ENCODE peak calls at places on chromosomes 11 and 22, in four cellular contexts. F is heart right ventricle, E is GM23338, Q is MM.1S. U is an unnamed sample.

GRCh38 chr11:77783023-77783422 is 37.5 kb downstream of the RSF1 start:
- DNase-seq in F (no peak), E (no peak), Q (no peak), U (peak)

GRCh38 chr11:1113405-1114201 is 38.9 kb downstream of the MUC2 start:
- DNase-seq in F (no peak), E (peak), Q (no peak), U (no peak)

GRCh38 chr11:92969293-92969633 is 188 bp upstream of the MTNR1B start:
- DNase-seq in F (no peak), E (peak), Q (no peak), U (no peak)

GRCh38 chr11:4830909-4831308 is 9.8 kb downstream of the OR51F2 start:
- DNase-seq in F (no peak), E (no peak), Q (no peak), U (no peak)

GRCh38 chr11:10282121-10282520 is 11.9 kb downstream of the SBF2 start:
- DNase-seq in F (no peak), E (no peak), Q (no peak), U (no peak)

GRCh38 chr11:105641433-105641832 is 31.6 kb downstream of the GRIA4 start:
- DNase-seq in F (no peak), E (no peak), Q (no peak), U (no peak)

GRCh38 chr11:102911758-102912481 is 37.1 kb upstream of the MMP12 start:
- DNase-seq in F (no peak), E (peak), Q (no peak), U (peak)

GRCh38 chr11:102869354-102869753 is 5.4 kb downstream of the MMP12 start:
- DNase-seq in F (no peak), E (no peak), Q (no peak), U (no peak)

GRCh38 chr22:19169002-19169946 is 9.3 kb downstream of the SLC25A1 start:
- DNase-seq in F (no peak), E (no peak), Q (no peak), U (peak)

GRCh38 chr11:4418403-4418802 is 24.9 kb upstream of the TRIM21 start:
- DNase-seq in F (no peak), E (no peak), Q (no peak), U (no peak)

GRCh38 chr11:105821366-105821765 is 200.7 kb downstream of the MSANTD4 start:
- DNase-seq in F (no peak), E (peak), Q (no peak), U (no peak)

GRCh38 chr11:72726266-72727220 is 25.7 kb downstream of the ARAP1 start:
- DNase-seq in F (no peak), E (no peak), Q (no peak), U (no peak)

GRCh38 chr11:110490886-110491285 is 61.1 kb downstream of the FDX1 start:
- DNase-seq in F (no peak), E (no peak), Q (no peak), U (no peak)

GRCh38 chr11:12066799-12067508 is 43.4 kb upstream of the MICAL2 start:
- DNase-seq in F (no peak), E (peak), Q (no peak), U (no peak)

GRCh38 chr11:112734207-112734606 is 227.0 kb upstream of the NCAM1 start:
- DNase-seq in F (peak), E (peak), Q (no peak), U (no peak)

GRCh38 chr11:41826129-41826528 is 366.7 kb upstream of the LRRC4C start:
- DNase-seq in F (no peak), E (no peak), Q (no peak), U (no peak)

GRCh38 chr11:123064268-123064657 is 2.3 kb upstream of the HSPA8 start:
- DNase-seq in F (no peak), E (no peak), Q (no peak), U (no peak)

GRCh38 chr11:64357904-64358535 is 942 bp upstream of the RPS6KA4 start:
- DNase-seq in F (no peak), E (no peak), Q (no peak), U (no peak)

GRCh38 chr11:59154585-59154984 is 11.9 kb downstream of the FAM111A start:
- DNase-seq in F (no peak), E (no peak), Q (no peak), U (no peak)

GRCh38 chr11:76698321-76699043 is 27.9 kb upstream of the LRRC32 start:
- DNase-seq in F (no peak), E (peak), Q (no peak), U (no peak)

GRCh38 chr11:102186836-102187235 is 76.6 kb downstream of the YAP1 start:
- DNase-seq in F (no peak), E (peak), Q (no peak), U (no peak)

GRCh38 chr11:59678813-59679165 is 10.0 kb upstream of the PATL1 start:
- DNase-seq in F (no peak), E (no peak), Q (no peak), U (no peak)

GRCh38 chr22:19182472-19183157 is 4.1 kb upstream of the SLC25A1 start:
- DNase-seq in F (no peak), E (no peak), Q (no peak), U (no peak)

GRCh38 chr11:12717851-12718291 is 43.6 kb downstream of the TEAD1 start:
- DNase-seq in F (no peak), E (no peak), Q (peak), U (no peak)

GRCh38 chr22:21443735-21444421 is 23.3 kb upstream of the TMEM191C start:
- DNase-seq in F (peak), E (no peak), Q (no peak), U (no peak)

GRCh38 chr11:74849525-74850391 is 99.1 kb downstream of the XRRA1 start:
- DNase-seq in F (peak), E (peak), Q (no peak), U (no peak)

GRCh38 chr11:124864892-124865180 is 396 bp upstream of the ROBO3 start:
- DNase-seq in F (no peak), E (no peak), Q (no peak), U (no peak)

GRCh38 chr11:114133548-114134329 is 74.2 kb downstream of the ZBTB16 start:
- DNase-seq in F (no peak), E (no peak), Q (no peak), U (no peak)

GRCh38 chr11:6655790-6656580 is at the start of gene DCHS1:
- DNase-seq in F (peak), E (peak), Q (no peak), U (no peak)

GRCh38 chr11:119085523-119085878 is 820 bp downstream of the HMBS start:
- DNase-seq in F (no peak), E (no peak), Q (no peak), U (no peak)

GRCh38 chr11:111944651-111945051 is 7.5 kb downstream of the DIXDC1 start:
- DNase-seq in F (no peak), E (no peak), Q (no peak), U (no peak)

GRCh38 chr11:115361025-115361424 is 143.2 kb downstream of the CADM1 start:
- DNase-seq in F (no peak), E (no peak), Q (no peak), U (no peak)

GRCh38 chr11:3006505-3007260 is 14.6 kb upstream of the NAP1L4 start:
- DNase-seq in F (no peak), E (no peak), Q (no peak), U (no peak)

GRCh38 chr11:10688401-10688800 is 5.2 kb downstream of the IRAG1 start:
- DNase-seq in F (no peak), E (peak), Q (no peak), U (no peak)

GRCh38 chr11:102111787-102112653 is 1.8 kb downstream of the YAP1 start:
- DNase-seq in F (no peak), E (no peak), Q (no peak), U (no peak)

GRCh38 chr11:125498521-125498920 is 2.5 kb upstream of the FEZ1 start:
- DNase-seq in F (no peak), E (no peak), Q (peak), U (no peak)

DNA sequence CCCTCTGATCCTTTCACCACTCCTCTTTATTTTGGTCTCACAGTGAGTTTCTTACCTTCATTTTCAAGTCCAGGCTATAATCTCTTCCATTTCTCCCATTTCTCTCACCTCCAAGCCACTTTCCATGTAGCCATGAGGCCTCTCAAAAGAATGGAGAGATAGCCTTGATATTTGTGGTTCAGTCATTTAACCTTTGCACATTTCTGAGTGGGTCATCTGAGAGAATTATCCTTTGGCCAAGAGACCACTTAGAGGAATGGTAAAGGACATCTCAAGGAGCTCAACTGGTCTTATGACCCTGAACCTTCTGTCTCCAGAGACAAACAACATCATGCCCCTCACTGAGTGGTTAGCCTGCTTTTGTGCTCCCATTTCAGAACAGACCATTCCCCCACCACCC is 121.1 kb downstream of the KIRREL3 start:
- DNase-seq in F (no peak), E (no peak), Q (no peak), U (no peak)
- H3K4me3 ChIP-seq in F (no peak), E (no peak), Q (no peak), U (no peak)

GRCh38 chr22:31124290-31124689 is 1.5 kb downstream of the INPP5J start:
- DNase-seq in F (no peak), E (no peak), Q (no peak), U (peak)

GRCh38 chr22:31121403-31121802 is 1.4 kb upstream of the INPP5J start:
- DNase-seq in F (no peak), E (no peak), Q (no peak), U (no peak)

GRCh38 chr22:31123292-31123602 is 481 bp downstream of the INPP5J start:
- DNase-seq in F (no peak), E (no peak), Q (no peak), U (no peak)

GRCh38 chr22:31122196-31122531 is 602 bp upstream of the INPP5J start:
- DNase-seq in F (no peak), E (no peak), Q (no peak), U (no peak)

GRCh38 chr22:31122532-31123291 is at the start of gene INPP5J:
- DNase-seq in F (peak), E (peak), Q (no peak), U (peak)
- H3K4me3 ChIP-seq in F (peak), E (peak), Q (no peak), U (peak)

GRCh38 chr11:48064306-48064705 is 83.9 kb downstream of the PTPRJ start:
- DNase-seq in F (no peak), E (no peak), Q (no peak), U (no peak)
- H3K4me3 ChIP-seq in F (no peak), E (no peak), Q (no peak), U (no peak)

DNA sequence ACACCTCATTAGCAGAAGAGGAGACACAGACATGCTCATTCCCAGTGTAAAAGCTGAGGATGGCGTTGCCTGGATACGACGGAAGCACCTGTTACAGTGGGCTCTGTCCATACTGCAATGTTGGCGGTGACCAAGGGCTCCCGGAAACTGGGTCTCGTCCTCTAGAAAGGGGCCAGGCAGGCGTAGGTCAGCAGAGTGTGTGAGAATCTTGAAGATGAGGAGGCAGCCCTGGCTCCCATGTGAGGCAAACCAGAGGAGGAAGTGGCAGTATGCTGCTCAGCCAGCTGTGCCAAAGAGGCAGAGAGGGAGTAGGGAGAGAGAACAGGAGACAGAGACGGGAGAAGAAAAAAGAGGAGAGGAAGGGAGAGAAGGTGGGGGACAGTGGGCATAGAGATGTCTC is 10.3 kb downstream of the LTO1 start:
- DNase-seq in F (no peak), E (no peak), Q (no peak), U (no peak)
- H3K4me3 ChIP-seq in F (no peak), E (no peak), Q (no peak), U (no peak)

GRCh38 chr22:38034278-38034882 is 22.8 kb upstream of the PICK1 start:
- DNase-seq in F (peak), E (peak), Q (no peak), U (peak)
- H3K4me3 ChIP-seq in F (no peak), E (peak), Q (no peak), U (no peak)

GRCh38 chr11:65502274-65502851 is 3.5 kb downstream of the MALAT1 start:
- DNase-seq in F (no peak), E (no peak), Q (peak), U (no peak)

GRCh38 chr11:65501005-65501529 is 2.2 kb downstream of the MALAT1 start:
- DNase-seq in F (no peak), E (no peak), Q (peak), U (no peak)

GRCh38 chr11:65500262-65501004 is 1.6 kb downstream of the MALAT1 start:
- DNase-seq in F (no peak), E (no peak), Q (peak), U (no peak)

GRCh38 chr11:65502852-65503603 is 4.2 kb downstream of the MALAT1 start:
- DNase-seq in F (no peak), E (no peak), Q (peak), U (no peak)

DNA sequence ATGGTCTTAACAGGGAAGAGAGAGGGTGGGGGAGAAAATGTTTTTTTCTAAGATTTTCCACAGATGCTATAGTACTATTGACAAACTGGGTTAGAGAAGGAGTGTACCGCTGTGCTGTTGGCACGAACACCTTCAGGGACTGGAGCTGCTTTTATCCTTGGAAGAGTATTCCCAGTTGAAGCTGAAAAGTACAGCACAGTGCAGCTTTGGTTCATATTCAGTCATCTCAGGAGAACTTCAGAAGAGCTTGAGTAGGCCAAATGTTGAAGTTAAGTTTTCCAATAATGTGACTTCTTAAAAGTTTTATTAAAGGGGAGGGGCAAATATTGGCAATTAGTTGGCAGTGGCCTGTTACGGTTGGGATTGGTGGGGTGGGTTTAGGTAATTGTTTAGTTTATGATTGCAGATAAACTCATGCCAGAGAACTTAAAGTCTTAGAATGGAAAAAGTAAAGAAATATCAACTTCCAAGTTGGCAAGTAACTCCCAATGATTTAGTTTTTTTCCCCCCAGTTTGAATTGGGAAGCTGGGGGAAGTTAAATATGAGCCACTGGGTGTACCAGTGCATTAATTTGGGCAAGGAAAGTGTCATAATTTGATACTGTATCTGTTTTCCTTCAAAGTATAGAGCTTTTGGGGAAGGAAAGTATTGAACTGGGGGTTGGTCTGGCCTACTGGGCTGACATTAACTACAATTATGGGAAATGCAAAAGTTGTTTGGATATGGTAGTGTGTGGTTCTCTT is 2.9 kb downstream of the MALAT1 start:
- DNase-seq in F (no peak), E (no peak), Q (no peak), U (no peak)
- H3K4me3 ChIP-seq in F (peak), E (peak), Q (peak), U (peak)

GRCh38 chr22:36197065-36197440 is 4.6 kb downstream of the APOL4 start:
- DNase-seq in F (peak), E (peak), Q (peak), U (peak)
- H3K4me3 ChIP-seq in F (no peak), E (peak), Q (no peak), U (no peak)

GRCh38 chr11:16484434-16484833 is 128.1 kb upstream of the SOX6 start:
- DNase-seq in F (no peak), E (no peak), Q (no peak), U (no peak)
- H3K4me3 ChIP-seq in F (no peak), E (no peak), Q (no peak), U (no peak)